ENCODE peak calls at places on chromosome 12, in seven cellular contexts. V, T, J, R, W, K and X are unnamed samples.

GRCh38 chr12:53781218-53781801 is 29.5 kb upstream of the CISTR start:
- DNase-seq in J (no peak), K (no peak), W (no peak), V (peak), R (no peak), T (no peak), X (no peak)

GRCh38 chr12:94186461-94187237 is 38.3 kb downstream of the PLXNC1 start:
- DNase-seq in W (no peak), T (no peak), K (peak), J (no peak), V (peak), R (no peak), X (no peak)

GRCh38 chr12:64034901-64035576 is 187.1 kb downstream of the KICS2 start:
- DNase-seq in T (no peak), W (no peak), V (no peak), K (no peak), R (no peak), J (no peak), X (no peak)

GRCh38 chr12:67650528-67651379 is 2.2 kb downstream of the DYRK2 start:
- DNase-seq in W (no peak), K (no peak), J (no peak), V (peak), R (no peak), T (no peak), X (no peak)

GRCh38 chr12:131927110-131928079 is 1.7 kb upstream of the PUS1 start:
- DNase-seq in T (no peak), J (no peak), R (no peak), V (no peak), K (peak), W (no peak), X (no peak)

GRCh38 chr12:38813930-38814329 is 91.5 kb downstream of the CPNE8 start:
- DNase-seq in K (no peak), W (no peak), J (no peak), T (no peak), R (no peak), V (no peak), X (no peak)

GRCh38 chr12:13343380-13343779 is 146.9 kb downstream of the EMP1 start:
- DNase-seq in K (no peak), V (no peak), J (no peak), T (no peak), R (no peak), W (no peak), X (no peak)

GRCh38 chr12:39287817-39288216 is 155.1 kb downstream of the KIF21A start:
- DNase-seq in V (no peak), T (no peak), W (no peak), R (no peak), J (no peak), K (no peak), X (no peak)

GRCh38 chr12:114012744-114013431 is 46.8 kb upstream of the RBM19 start:
- DNase-seq in J (no peak), K (no peak), W (no peak), T (no peak), R (no peak), V (no peak), X (no peak)

GRCh38 chr12:67630373-67631088 is 18.0 kb upstream of the DYRK2 start:
- DNase-seq in T (peak), V (no peak), W (peak), K (peak), R (no peak), J (peak), X (peak)

GRCh38 chr12:54984602-54985376 is at the start of gene TESPA1:
- DNase-seq in V (no peak), K (no peak), T (peak), R (no peak), J (peak), W (peak), X (peak)

GRCh38 chr12:21434704-21435103 is 2.8 kb upstream of the PYROXD1 start:
- DNase-seq in J (no peak), R (no peak), K (no peak), V (no peak), W (no peak), T (no peak), X (no peak)